ENCODE peak calls at places on chromosomes 11 and 22, in eight cellular contexts. V, A, N, G, L, X, O and J are unnamed samples.

GRCh38 chr11:76369406-76369805 is 11.5 kb downstream of the THAP12 start:
- DNase-seq in N (no peak), G (no peak), V (no peak), A (no peak), L (no peak), X (no peak), O (no peak), J (no peak)

GRCh38 chr11:121067453-121067852 is 33.6 kb upstream of the TECTA start:
- DNase-seq in A (no peak), O (peak), N (no peak), V (peak), X (no peak), G (no peak), L (no peak), J (peak)

GRCh38 chr11:36431429-36432092 is 78.5 kb downstream of the TRAF6 start:
- DNase-seq in L (peak), G (peak), X (no peak), A (peak), O (peak), V (peak), N (no peak), J (peak)

GRCh38 chr11:32594272-32594671 is 10.6 kb downstream of the EIF3M start:
- DNase-seq in V (no peak), N (no peak), O (no peak), A (no peak), X (no peak), G (no peak), L (no peak), J (no peak)

GRCh38 chr11:71138737-71139425 is 113.5 kb downstream of the SHANK2 start:
- DNase-seq in L (no peak), V (no peak), N (no peak), G (no peak), X (no peak), A (no peak), O (no peak), J (no peak)

GRCh38 chr11:47551086-47551485 is 1.8 kb downstream of the CELF1 start:
- DNase-seq in N (no peak), A (no peak), V (no peak), G (no peak), X (no peak), L (no peak), O (no peak), J (peak)

GRCh38 chr11:59641156-59641555 is 25.6 kb upstream of the OSBP start:
- DNase-seq in G (no peak), A (no peak), V (no peak), O (no peak), X (no peak), L (no peak), N (no peak), J (no peak)

GRCh38 chr22:38921126-38921525 is 36.3 kb upstream of the APOBEC3A start:
- DNase-seq in A (no peak), N (no peak), G (no peak), V (no peak), X (no peak), L (peak), O (no peak), J (peak)

GRCh38 chr11:4606231-4607015 is 1.6 kb downstream of the TRIM68 start:
- DNase-seq in L (no peak), V (no peak), O (peak), X (no peak), N (no peak), G (peak), A (no peak), J (no peak)

GRCh38 chr22:45314054-45314721 is 4.5 kb downstream of the FAM118A start:
- DNase-seq in N (no peak), L (no peak), A (no peak), G (no peak), X (no peak), V (no peak), O (no peak), J (peak)

GRCh38 chr11:115695677-115696451 is 191.6 kb upstream of the CADM1 start:
- DNase-seq in N (no peak), X (no peak), G (no peak), O (no peak), V (no peak), A (no peak), L (no peak), J (no peak)

GRCh38 chr22:31692186-31692886 is 30.3 kb upstream of the PISD start:
- DNase-seq in L (no peak), O (peak), A (no peak), N (no peak), V (peak), G (no peak), X (no peak), J (no peak)

GRCh38 chr11:29272019-29272654 is 744.7 kb downstream of the KCNA4 start:
- DNase-seq in L (peak), N (no peak), X (no peak), G (no peak), A (no peak), O (no peak), V (peak), J (no peak)

GRCh38 chr22:46272762-46273431 is 5.1 kb downstream of the TTC38 start:
- DNase-seq in V (no peak), O (no peak), N (no peak), A (no peak), X (no peak), G (no peak), L (no peak), J (no peak)

GRCh38 chr11:44833869-44834452 is 107.2 kb downstream of the TSPAN18 start:
- DNase-seq in X (no peak), G (no peak), O (no peak), A (no peak), V (no peak), N (no peak), L (no peak), J (peak)

GRCh38 chr11:44834846-44835245 is 108.1 kb downstream of the TSPAN18 start:
- DNase-seq in L (no peak), V (no peak), A (no peak), G (no peak), X (no peak), N (no peak), O (no peak), J (no peak)

GRCh38 chr11:44835979-44836378 is 109.2 kb downstream of the TSPAN18 start:
- DNase-seq in A (no peak), L (no peak), X (no peak), O (no peak), N (no peak), V (no peak), G (no peak), J (no peak)

GRCh38 chr11:44833221-44833620 is 106.5 kb downstream of the TSPAN18 start:
- DNase-seq in N (no peak), V (no peak), A (no peak), G (no peak), X (no peak), O (no peak), L (no peak), J (no peak)

GRCh38 chr11:44835326-44835725 is 108.6 kb downstream of the TSPAN18 start:
- DNase-seq in O (no peak), G (no peak), L (no peak), N (no peak), A (no peak), X (no peak), V (no peak), J (no peak)
- H3K4me3 ChIP-seq in O (no peak), G (no peak), L (no peak), N (no peak), A (no peak), X (no peak), V (no peak), J (no peak)

GRCh38 chr22:43345356-43345755 is 2.2 kb upstream of the SCUBE1 start:
- DNase-seq in L (no peak), A (no peak), G (no peak), X (no peak), O (no peak), V (no peak), N (no peak), J (no peak)

GRCh38 chr22:43341565-43341964 is 1.6 kb downstream of the SCUBE1 start:
- DNase-seq in L (no peak), G (no peak), V (no peak), A (no peak), O (no peak), N (no peak), X (no peak), J (peak)

GRCh38 chr22:43345761-43346261 is 2.6 kb upstream of the SCUBE1 start:
- DNase-seq in O (no peak), X (no peak), A (no peak), L (no peak), N (no peak), V (no peak), G (no peak), J (no peak)

GRCh38 chr22:43343262-43343988 is at the start of gene SCUBE1:
- DNase-seq in L (no peak), N (no peak), X (peak), V (no peak), A (no peak), O (no peak), G (no peak), J (peak)

GRCh38 chr22:43342347-43343261 is 568 bp downstream of the SCUBE1 start:
- DNase-seq in G (no peak), N (no peak), L (no peak), A (no peak), X (no peak), V (no peak), O (no peak), J (peak)
- H3K4me3 ChIP-seq in G (no peak), N (peak), L (no peak), A (no peak), X (no peak), V (no peak), O (no peak), J (peak)

GRCh38 chr22:27370987-27371386 is 430.6 kb downstream of the MN1 start:
- DNase-seq in V (no peak), A (no peak), G (no peak), X (no peak), N (no peak), O (no peak), L (no peak), J (no peak)

GRCh38 chr22:27370281-27370680 is 431.3 kb downstream of the MN1 start:
- DNase-seq in G (no peak), N (no peak), L (no peak), V (no peak), O (no peak), X (no peak), A (no peak), J (no peak)

GRCh38 chr22:27372364-27372763 is 429.2 kb downstream of the MN1 start:
- DNase-seq in V (no peak), O (no peak), G (no peak), X (no peak), N (no peak), L (no peak), A (no peak), J (no peak)

GRCh38 chr22:27377501-27377900 is 424.1 kb downstream of the MN1 start:
- DNase-seq in O (no peak), N (no peak), A (no peak), L (no peak), V (no peak), X (no peak), G (no peak), J (no peak)

GRCh38 chr22:27372969-27373670 is 428.4 kb downstream of the MN1 start:
- DNase-seq in G (no peak), A (no peak), O (no peak), V (peak), L (no peak), N (peak), X (no peak), J (peak)
- H3K4me3 ChIP-seq in G (no peak), A (no peak), O (no peak), V (no peak), L (no peak), N (peak), X (no peak), J (no peak)

DNA sequence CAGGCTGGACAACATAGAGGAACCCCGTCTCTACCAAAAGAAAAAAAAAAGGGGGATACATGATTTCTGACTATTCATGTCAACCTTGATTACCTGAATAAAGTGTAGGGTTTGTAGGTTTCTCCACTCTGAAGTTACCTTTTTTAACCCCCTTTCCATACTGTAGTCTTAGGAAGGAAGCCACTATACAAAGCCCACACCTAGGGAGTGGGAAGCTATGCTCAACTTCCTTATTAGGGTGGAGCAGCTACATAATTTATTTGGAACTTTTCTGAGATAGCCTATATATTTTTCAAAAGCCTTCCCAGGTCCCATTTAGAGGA is 579 bp upstream of the ATP6V1E1 start:
- DNase-seq in V (no peak), A (no peak), X (no peak), O (no peak), L (no peak), N (no peak), G (no peak), J (no peak)
- H3K4me3 ChIP-seq in V (peak), A (peak), X (peak), O (peak), L (peak), N (peak), G (peak), J (peak)

DNA sequence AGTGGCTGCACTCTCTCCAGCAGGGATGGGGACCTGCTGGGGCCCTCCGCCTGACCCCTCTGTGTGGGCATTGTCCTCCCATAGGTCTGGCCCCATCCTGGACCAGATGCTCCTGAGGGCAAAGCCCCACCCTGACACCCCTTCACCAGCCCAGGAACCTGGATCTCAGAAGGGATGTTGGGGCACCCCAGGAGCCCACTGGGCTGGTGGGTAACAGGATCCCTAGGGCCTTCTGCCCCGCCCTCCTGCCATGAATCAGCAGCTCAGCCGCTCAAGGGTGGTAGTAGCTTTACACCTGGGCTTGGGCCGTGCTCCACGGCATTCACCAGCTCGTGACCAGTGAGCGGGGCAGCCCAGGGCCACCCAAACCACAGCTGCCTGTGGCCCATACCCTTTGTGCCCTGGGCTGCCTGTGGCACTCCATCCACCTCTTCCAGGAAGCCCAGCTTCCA is 1.0 kb upstream of the MAPK12 start:
- DNase-seq in X (no peak), N (no peak), L (no peak), G (no peak), A (no peak), O (no peak), V (no peak), J (no peak)
- H3K4me3 ChIP-seq in X (no peak), N (no peak), L (peak), G (no peak), A (no peak), O (no peak), V (no peak), J (no peak)

GRCh38 chr11:44066732-44067131 is 662 bp downstream of the ACCS start:
- DNase-seq in G (peak), X (no peak), L (peak), O (peak), V (peak), N (no peak), A (no peak), J (peak)

GRCh38 chr11:44065161-44065571 is 904 bp upstream of the ACCS start:
- DNase-seq in G (no peak), O (no peak), N (peak), L (no peak), A (no peak), V (no peak), X (no peak), J (no peak)

GRCh38 chr11:44065851-44066731 is at the start of gene ACCS:
- DNase-seq in X (peak), N (peak), A (peak), G (peak), O (peak), V (peak), L (peak), J (peak)

GRCh38 chr11:44068180-44068579 is 2.1 kb downstream of the ACCS start:
- DNase-seq in O (no peak), N (no peak), V (no peak), G (no peak), L (no peak), A (no peak), X (no peak), J (no peak)

GRCh38 chr11:44067266-44067665 is 1.2 kb downstream of the ACCS start:
- DNase-seq in X (no peak), L (no peak), G (no peak), A (no peak), V (no peak), O (no peak), N (no peak), J (no peak)
- H3K4me3 ChIP-seq in X (no peak), L (peak), G (peak), A (no peak), V (no peak), O (no peak), N (no peak), J (no peak)

GRCh38 chr11:130675456-130675855 is 227.0 kb downstream of the ADAMTS15 start:
- DNase-seq in N (no peak), V (peak), L (no peak), O (peak), X (no peak), G (no peak), A (no peak), J (peak)
- H3K4me3 ChIP-seq in N (no peak), V (no peak), L (no peak), O (no peak), X (no peak), G (no peak), A (no peak), J (no peak)

DNA sequence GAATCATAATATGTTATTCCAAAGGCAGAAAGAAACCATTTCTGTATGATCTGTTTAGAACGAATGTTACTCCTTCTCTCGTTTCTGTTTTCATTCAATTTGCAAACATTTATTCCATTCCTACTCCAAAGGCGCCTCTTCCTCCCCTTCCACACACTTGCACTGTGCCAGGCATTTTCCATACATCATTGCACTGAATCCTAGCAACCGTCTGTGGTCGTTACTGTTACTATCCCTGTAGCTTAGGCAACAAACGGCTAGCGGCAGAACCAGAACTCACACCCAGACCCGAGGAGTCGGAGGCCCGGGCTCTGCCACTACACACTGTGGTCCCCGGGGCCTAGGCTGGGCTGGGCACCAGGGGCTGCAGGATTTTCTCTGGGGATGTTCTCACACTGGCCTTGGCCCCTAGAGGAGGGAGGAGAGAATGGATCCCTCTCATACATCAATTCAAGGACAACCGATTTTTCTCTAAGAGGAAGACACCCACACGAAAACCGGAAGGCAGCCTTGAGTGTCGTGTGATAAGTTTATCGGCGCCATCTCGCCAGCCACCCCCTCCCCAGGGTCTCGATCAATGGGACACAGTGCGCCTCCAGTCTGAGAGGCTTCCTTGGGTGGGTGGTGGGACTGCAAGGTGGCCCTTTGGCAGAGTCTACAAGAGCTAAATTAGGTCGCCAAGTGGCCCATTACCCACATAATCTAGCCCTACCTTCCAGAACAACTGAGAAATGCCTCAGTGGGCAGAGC is 63.8 kb downstream of the CD6 start:
- DNase-seq in A (no peak), N (no peak), G (no peak), O (no peak), L (no peak), X (no peak), V (no peak), J (no peak)
- H3K4me3 ChIP-seq in A (no peak), N (no peak), G (no peak), O (no peak), L (no peak), X (no peak), V (no peak), J (no peak)